ENCODE peak calls at places on chromosome 3, in six cellular contexts. P is HCT116, E is GM12878, Y is endothelial cell of umbilical vein, H is K562, D is GM23338. R is an unnamed sample.

GRCh38 chr3:13316603-13317002 is 103.5 kb downstream of the NUP210 start:
- DNase-seq in H (no peak), P (no peak), E (no peak), Y (no peak), D (no peak), R (no peak)

GRCh38 chr3:65729553-65729952 is 309.2 kb downstream of the MAGI1 start:
- DNase-seq in Y (peak; percentile 77), E (no peak), H (no peak), P (no peak), D (no peak), R (no peak)

GRCh38 chr3:106839576-106840280 is 537.5 kb upstream of the CCDC54 start:
- DNase-seq in H (no peak), Y (peak; percentile 21), D (no peak), P (no peak), E (no peak), R (no peak)

GRCh38 chr3:195886181-195887141 is 21.9 kb downstream of the TNK2 start:
- DNase-seq in E (no peak), P (no peak), Y (peak; percentile 90), D (no peak), H (peak; percentile 70), R (no peak)

GRCh38 chr3:172102883-172103310 is 63.5 kb downstream of the FNDC3B start:
- DNase-seq in Y (no peak), P (no peak), D (no peak), E (no peak), H (no peak), R (no peak)

GRCh38 chr3:14274537-14274936 is 95.9 kb downstream of the LSM3 start:
- DNase-seq in H (no peak), P (no peak), E (no peak), D (peak; percentile 38), Y (no peak), R (no peak)

GRCh38 chr3:42539871-42540714 is 37.6 kb downstream of the VIPR1 start:
- DNase-seq in E (no peak), H (peak; percentile 84), P (peak; percentile 55), D (peak; percentile 94), Y (no peak), R (no peak)

GRCh38 chr3:19931767-19932188 is 2.2 kb downstream of the EFHB start:
- DNase-seq in Y (no peak), E (no peak), D (no peak), H (peak; percentile 55), P (no peak), R (no peak)

GRCh38 chr3:158711886-158712285 is 20.4 kb downstream of the RARRES1 start:
- DNase-seq in E (no peak), H (no peak), D (no peak), Y (peak; percentile 58), P (no peak), R (no peak)

GRCh38 chr3:159928692-159929091 is 59.9 kb upstream of the IL12A start:
- DNase-seq in H (no peak), Y (peak; percentile 45), E (no peak), D (no peak), P (no peak), R (no peak)

GRCh38 chr3:48708481-48708889 is 8.5 kb downstream of the IP6K2 start:
- DNase-seq in Y (no peak), E (no peak), H (no peak), D (no peak), P (no peak), R (no peak)

GRCh38 chr3:178454714-178455113 is 81.5 kb upstream of the KCNMB2 start:
- DNase-seq in Y (no peak), H (no peak), D (no peak), P (no peak), E (no peak), R (no peak)

GRCh38 chr3:156782921-156783320 is 43.2 kb upstream of the LEKR1 start:
- DNase-seq in H (no peak), P (no peak), Y (peak; percentile 10), E (no peak), D (no peak), R (no peak)

GRCh38 chr3:111335512-111335911 is 206.5 kb upstream of the CD96 start:
- DNase-seq in E (no peak), H (no peak), D (no peak), P (no peak), Y (no peak), R (no peak)

DNA sequence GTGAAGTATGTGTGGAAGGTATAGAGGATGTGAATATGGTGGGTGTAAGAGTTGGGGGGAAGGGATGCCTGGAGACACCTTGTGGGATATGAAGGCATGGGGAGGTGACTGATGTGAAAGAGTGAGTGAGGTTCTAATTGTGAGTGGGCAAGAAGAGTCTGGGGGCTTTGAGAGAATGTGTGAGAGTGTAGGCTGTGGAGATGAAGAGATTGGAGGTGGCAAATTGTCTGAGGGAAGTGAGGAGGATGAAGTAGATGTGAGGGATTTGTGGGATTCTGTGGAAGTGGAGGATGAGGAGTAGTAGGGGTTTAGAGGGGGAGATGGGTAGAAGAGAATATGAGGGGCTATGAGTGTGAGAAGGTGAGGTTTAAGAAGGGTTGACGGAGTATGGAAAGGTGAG is 41.6 kb downstream of the ZIC4 start:
- DNase-seq in D (no peak), Y (no peak), E (no peak), H (no peak), P (no peak), R (no peak)
- TF ChIP-seq EZH2 in D (no peak), Y (peak; percentile 0), E (no peak), H (no peak), P (no peak), R (no peak)

GRCh38 chr3:153160451-153161137 is 1.4 kb upstream of the RAP2B start:
- DNase-seq in E (peak; percentile 85), P (peak; percentile 65), D (peak; percentile 87), Y (peak; percentile 91), H (peak; percentile 66), R (no peak)
- TF ChIP-seq POLR2AphosphoS5 in E (peak; percentile 67), P (peak; percentile 58), D (no peak), Y (peak; percentile 85), H (no peak), R (no peak)

DNA sequence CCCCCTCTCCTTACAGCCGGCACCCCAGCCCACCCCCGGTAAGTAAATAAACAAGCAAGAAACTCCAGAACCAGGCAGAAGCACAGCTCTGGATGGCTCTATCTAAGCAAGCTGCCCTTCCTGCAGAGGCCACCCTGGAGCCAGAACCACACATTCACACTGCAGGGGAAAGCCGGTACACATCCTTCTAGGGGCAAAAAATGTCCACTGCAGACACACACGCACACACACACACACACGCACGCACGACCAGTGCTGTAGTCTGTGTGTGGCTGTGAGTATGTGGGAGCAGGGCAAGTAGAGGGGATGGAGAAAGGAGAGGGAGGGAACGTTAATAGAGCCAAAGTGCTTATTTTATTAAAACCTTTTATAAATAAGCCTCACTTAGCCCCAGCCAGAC is 63.8 kb downstream of the ADCY5 start:
- DNase-seq in H (no peak), D (no peak), E (no peak), Y (no peak), P (no peak), R (no peak)
- H3K27ac ChIP-seq in H (no peak overlapping the region), D (no peak overlapping the region), E (no peak overlapping the region), Y (no peak overlapping the region), P (no peak overlapping the region), R (no peak overlapping the region)

GRCh38 chr3:141052570-141053069 is 1.5 kb downstream of the SPSB4 start:
- DNase-seq in P (no peak), H (no peak), D (peak; percentile 71), Y (no peak), E (no peak), R (no peak)

GRCh38 chr3:141050576-141050912 is 603 bp upstream of the SPSB4 start:
- DNase-seq in D (peak; percentile 76), E (no peak), Y (no peak), H (no peak), P (no peak), R (no peak)

GRCh38 chr3:141051641-141052569 is 758 bp downstream of the SPSB4 start:
- DNase-seq in Y (no peak), D (peak; percentile 73), P (no peak), E (no peak), H (no peak), R (no peak)

GRCh38 chr3:141049681-141050080 is 1.5 kb upstream of the SPSB4 start:
- DNase-seq in H (peak; percentile 34), D (peak; percentile 73), Y (no peak), P (no peak), E (no peak), R (no peak)

DNA sequence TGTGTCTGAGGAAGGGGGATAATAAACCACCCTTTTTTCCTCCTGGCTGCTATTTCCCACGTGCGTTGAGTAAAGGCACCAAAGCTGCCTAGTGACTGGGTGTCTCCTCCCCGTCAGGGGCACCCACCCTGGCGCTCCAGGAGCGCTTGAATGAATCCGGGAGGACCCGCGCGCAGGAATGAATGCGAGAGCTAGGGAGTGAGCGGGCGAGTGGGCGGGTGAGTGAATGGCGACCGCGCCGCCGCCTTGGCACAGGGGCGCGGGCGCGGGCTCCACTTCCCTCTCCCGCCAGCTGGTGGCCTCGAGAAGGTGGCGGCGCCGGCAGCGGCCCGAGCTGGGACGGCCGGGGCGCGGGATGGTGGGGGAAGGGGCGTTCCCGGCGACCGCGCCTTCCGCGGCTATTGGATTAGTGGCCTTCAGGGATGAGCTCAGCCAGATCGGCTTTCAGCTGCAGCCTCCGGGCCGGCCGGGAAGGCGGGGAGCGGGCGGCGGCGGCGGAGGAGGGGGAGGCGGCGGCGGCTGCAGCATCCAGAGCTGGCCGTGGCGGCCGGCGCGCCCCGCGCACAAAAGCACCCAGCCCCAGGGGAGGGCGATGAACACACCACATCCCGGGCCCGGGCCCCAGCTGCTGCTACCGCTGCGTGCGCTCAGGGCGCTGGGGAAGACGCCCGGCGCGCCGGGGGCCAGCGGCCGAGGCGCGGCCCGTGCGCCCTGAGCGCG is at the start of gene SPSB4:
- DNase-seq in P (peak; percentile 28), H (no peak), Y (peak; percentile 27), E (no peak), D (peak; percentile 92), R (no peak)
- TF ChIP-seq EZH2 in P (no peak), H (no peak), Y (no peak), E (no peak), D (no peak), R (no peak)

DNA sequence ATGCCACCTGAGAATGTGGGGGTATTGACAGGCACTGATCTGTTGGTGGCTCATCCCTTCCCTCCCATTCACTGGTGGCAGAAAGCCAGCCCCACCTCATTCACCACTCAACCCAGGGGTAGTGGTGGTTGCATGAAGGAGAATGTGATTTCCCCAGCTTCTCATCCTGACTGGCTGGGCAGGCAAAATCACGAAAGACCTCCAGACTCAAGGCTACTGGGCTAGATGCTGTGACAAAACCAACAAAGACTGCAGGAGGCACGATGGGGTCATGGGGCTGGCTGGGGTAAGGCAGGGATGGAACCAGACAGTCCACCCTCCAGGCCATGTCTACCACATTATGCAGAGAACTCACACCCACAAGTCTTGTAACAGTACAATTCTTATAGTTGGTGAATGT is 33.9 kb downstream of the FSTL1 start:
- DNase-seq in E (no peak), Y (no peak), H (no peak), P (no peak), D (no peak), R (no peak)
- TF ChIP-seq POLR2AphosphoS5 in E (no peak), Y (no peak), H (no peak), P (no peak), D (no peak), R (no peak)

R was measured in SK-N-MC.